ENCODE peak calls at places on chromosome 12, in six cellular contexts. One of them, this sample, is unnamed.

GRCh38 chr12:110262442-110263388 is 18.3 kb upstream of the ATP2A2 start:
- DNase-seq in HepG2: peak; percentile 84
- DNase-seq in K562: peak; percentile 13
- DNase-seq in GM12878: no peak
- DNase-seq in GM12891: no peak
- DNase-seq in H1: no peak
- DNase-seq in this sample: no peak

GRCh38 chr12:103161582-103161981 is 204.1 kb downstream of the ASCL1 start:
- DNase-seq in H1: no peak
- DNase-seq in K562: no peak
- DNase-seq in HepG2: no peak
- DNase-seq in GM12891: no peak
- DNase-seq in GM12878: no peak
- DNase-seq in this sample: no peak

GRCh38 chr12:48917857-48918537 is 7.3 kb downstream of the FKBP11 start:
- DNase-seq in H1: no peak
- DNase-seq in K562: no peak
- DNase-seq in GM12891: no peak
- DNase-seq in GM12878: no peak
- DNase-seq in HepG2: no peak
- DNase-seq in this sample: no peak

GRCh38 chr12:90287585-90287984 is 578.9 kb upstream of the ATP2B1 start:
- DNase-seq in GM12891: no peak
- DNase-seq in K562: no peak
- DNase-seq in GM12878: no peak
- DNase-seq in H1: no peak
- DNase-seq in HepG2: no peak
- DNase-seq in this sample: no peak

GRCh38 chr12:121579190-121579791 is 1.5 kb downstream of the KDM2B start:
- DNase-seq in GM12878: no peak
- DNase-seq in K562: peak; percentile 52
- DNase-seq in HepG2: no peak
- DNase-seq in GM12891: peak; percentile 52
- DNase-seq in H1: no peak
- DNase-seq in this sample: peak; percentile 56

GRCh38 chr12:34363050-34363673 is 340.9 kb downstream of the ALG10 start:
- DNase-seq in GM12878: no peak
- DNase-seq in GM12891: no peak
- DNase-seq in H1: no peak
- DNase-seq in K562: peak; percentile 87
- DNase-seq in HepG2: no peak
- DNase-seq in this sample: no peak

GRCh38 chr12:129606239-129606638 is 297.6 kb downstream of the TMEM132D start:
- DNase-seq in HepG2: no peak
- DNase-seq in K562: no peak
- DNase-seq in GM12878: no peak
- DNase-seq in GM12891: no peak
- DNase-seq in H1: no peak
- DNase-seq in this sample: no peak

GRCh38 chr12:101372431-101372830 is 35.1 kb downstream of the ARL1 start:
- DNase-seq in GM12891: no peak
- DNase-seq in GM12878: no peak
- DNase-seq in H1: no peak
- DNase-seq in K562: no peak
- DNase-seq in HepG2: no peak
- DNase-seq in this sample: no peak

GRCh38 chr12:87520968-87521367 is 508.2 kb downstream of the C12orf50 start:
- DNase-seq in K562: no peak
- DNase-seq in GM12878: no peak
- DNase-seq in HepG2: no peak
- DNase-seq in GM12891: no peak
- DNase-seq in H1: no peak
- DNase-seq in this sample: no peak

DNA sequence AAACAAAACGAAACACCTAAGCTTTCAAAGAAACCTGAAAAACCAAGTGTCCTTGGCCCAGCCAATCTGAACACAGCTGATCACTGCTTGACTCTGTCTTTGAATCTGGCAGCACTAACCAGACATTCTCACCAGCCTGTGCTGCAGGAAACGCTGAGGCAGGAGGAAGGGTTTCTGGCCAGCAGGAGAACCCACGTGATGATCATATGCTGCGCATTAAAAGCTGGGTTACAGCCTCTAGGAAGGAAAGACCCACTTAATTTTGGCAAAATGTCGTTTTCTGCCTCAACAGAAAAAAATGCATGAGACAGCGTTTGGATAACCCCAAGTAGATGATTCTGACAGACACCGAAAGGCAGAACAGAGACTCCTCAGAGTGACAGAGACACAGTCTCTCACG is 9.8 kb downstream of the APPL2 start:
- DNase-seq in K562: peak; percentile 11
- DNase-seq in HepG2: no peak
- DNase-seq in GM12878: no peak
- DNase-seq in GM12891: peak; percentile 24
- DNase-seq in H1: no peak
- DNase-seq in this sample: no peak
- TF ChIP-seq TAF1 in K562: no peak
- TF ChIP-seq TAF1 in HepG2: no peak
- TF ChIP-seq TAF1 in GM12878: no peak
- TF ChIP-seq TAF1 in GM12891: no peak
- TF ChIP-seq TAF1 in H1: no peak
- TF ChIP-seq TAF1 in this sample: no peak

GRCh38 chr12:27345376-27345775 is 12.7 kb downstream of the BMAL2 start:
- DNase-seq in GM12891: no peak
- DNase-seq in HepG2: no peak
- DNase-seq in K562: no peak
- DNase-seq in GM12878: no peak
- DNase-seq in H1: no peak
- DNase-seq in this sample: no peak

GRCh38 chr12:27344760-27345159 is 12.1 kb downstream of the BMAL2 start:
- DNase-seq in GM12891: no peak
- DNase-seq in K562: no peak
- DNase-seq in H1: no peak
- DNase-seq in HepG2: no peak
- DNase-seq in GM12878: no peak
- DNase-seq in this sample: no peak

GRCh38 chr12:27344246-27344645 is 11.6 kb downstream of the BMAL2 start:
- DNase-seq in H1: no peak
- DNase-seq in GM12878: no peak
- DNase-seq in HepG2: no peak
- DNase-seq in K562: no peak
- DNase-seq in GM12891: no peak
- DNase-seq in this sample: no peak

GRCh38 chr12:27342551-27342950 is 9.9 kb downstream of the BMAL2 start:
- DNase-seq in HepG2: no peak
- DNase-seq in K562: no peak
- DNase-seq in GM12891: no peak
- DNase-seq in H1: no peak
- DNase-seq in GM12878: no peak
- DNase-seq in this sample: no peak

DNA sequence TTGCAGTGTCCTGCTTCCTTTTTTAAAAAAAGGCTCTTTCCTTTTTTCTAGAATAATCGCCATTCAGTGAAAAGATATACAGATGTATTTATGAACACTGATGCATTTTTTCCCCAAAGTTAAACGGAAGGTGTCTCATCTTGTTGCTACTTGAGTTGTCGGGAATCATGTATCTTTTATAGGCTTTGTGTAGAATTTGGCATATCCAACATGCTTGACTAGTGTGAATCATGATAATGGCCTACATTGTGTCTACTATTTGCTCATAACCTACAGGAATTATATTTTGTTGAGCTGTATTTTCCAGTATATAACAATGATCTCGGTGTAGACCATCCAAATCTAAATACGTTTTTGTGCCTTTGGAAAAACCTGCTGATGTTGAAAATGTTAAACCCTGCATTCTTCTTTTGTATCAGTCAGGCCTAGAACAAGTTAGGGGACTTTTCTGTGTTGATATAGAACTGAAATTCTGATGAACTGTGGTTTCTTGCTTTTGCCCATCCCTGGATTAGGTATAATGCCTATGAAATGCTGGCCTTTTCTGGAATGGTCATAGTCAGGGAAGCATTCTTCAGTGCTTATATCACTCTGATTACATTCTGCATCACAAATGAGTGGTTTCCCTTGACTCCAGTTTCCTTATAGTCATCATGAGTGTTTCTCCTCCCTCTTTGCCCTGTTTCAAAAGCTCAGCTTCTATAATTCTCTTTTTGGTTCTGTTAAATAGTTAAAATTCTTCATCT is 10.8 kb downstream of the BMAL2 start:
- DNase-seq in GM12891: no peak
- DNase-seq in HepG2: no peak
- DNase-seq in GM12878: no peak
- DNase-seq in H1: no peak
- DNase-seq in K562: no peak
- DNase-seq in this sample: no peak
- TF ChIP-seq POLR2AphosphoS5 in GM12891: no peak
- TF ChIP-seq POLR2AphosphoS5 in HepG2: no peak
- TF ChIP-seq POLR2AphosphoS5 in GM12878: no peak
- TF ChIP-seq POLR2AphosphoS5 in H1: no peak
- TF ChIP-seq POLR2AphosphoS5 in K562: no peak
- TF ChIP-seq POLR2AphosphoS5 in this sample: no peak

GRCh38 chr12:9868271-9868815 is 811 bp downstream of the CLEC2B start:
- DNase-seq in GM12878: no peak
- DNase-seq in HepG2: no peak
- DNase-seq in H1: no peak
- DNase-seq in GM12891: no peak
- DNase-seq in K562: no peak
- DNase-seq in this sample: no peak

GRCh38 chr12:9867531-9867930 is 1.6 kb downstream of the CLEC2B start:
- DNase-seq in GM12891: no peak
- DNase-seq in GM12878: no peak
- DNase-seq in H1: no peak
- DNase-seq in K562: no peak
- DNase-seq in HepG2: no peak
- DNase-seq in this sample: no peak

GRCh38 chr12:9870311-9870866 is 1.2 kb upstream of the CLEC2B start:
- DNase-seq in GM12891: no peak
- DNase-seq in HepG2: no peak
- DNase-seq in GM12878: no peak
- DNase-seq in H1: no peak
- DNase-seq in K562: no peak
- DNase-seq in this sample: no peak

GRCh38 chr12:9868951-9869306 is 225 bp downstream of the CLEC2B start:
- DNase-seq in GM12878: no peak
- DNase-seq in H1: no peak
- DNase-seq in K562: no peak
- DNase-seq in HepG2: no peak
- DNase-seq in GM12891: no peak
- DNase-seq in this sample: no peak

DNA sequence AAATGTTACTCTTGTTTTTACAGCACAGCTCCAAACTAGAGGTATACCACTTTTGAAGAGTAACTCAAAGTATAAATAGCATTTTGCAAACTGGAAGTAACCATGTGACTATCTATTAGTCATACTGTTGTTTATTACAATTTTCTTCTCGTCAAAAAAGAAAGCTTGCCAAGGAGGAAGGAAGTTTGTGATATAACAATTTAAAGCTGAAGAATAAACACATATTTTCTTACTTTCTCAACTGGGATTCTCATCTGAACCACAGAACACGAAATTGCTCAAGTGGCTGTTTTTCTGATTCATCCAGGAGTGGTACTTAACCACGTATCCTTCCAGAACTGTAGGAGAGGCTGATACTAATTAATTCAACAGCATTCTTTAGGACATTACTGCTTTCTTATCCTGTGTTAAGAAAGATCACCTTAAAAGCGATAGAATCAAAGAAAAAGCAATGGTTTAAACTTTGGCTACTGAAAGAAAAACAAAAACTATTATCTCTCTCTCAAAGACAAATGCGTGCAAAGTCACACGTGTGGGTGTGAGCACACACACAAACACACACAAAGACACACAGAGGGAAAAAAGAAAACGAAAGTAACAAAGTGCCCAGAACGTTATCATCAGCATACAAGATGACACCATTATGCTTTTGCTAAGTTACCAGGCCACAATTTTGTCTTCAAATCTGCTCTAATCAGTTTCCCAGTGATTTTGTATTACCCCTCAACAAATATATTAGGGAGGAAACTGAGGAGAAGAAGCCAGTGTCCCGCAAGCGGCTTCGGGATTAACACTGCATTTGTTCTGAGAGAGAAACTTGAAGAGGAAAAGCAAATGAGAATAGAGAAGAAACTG is at the start of gene CLEC2B:
- DNase-seq in H1: no peak
- DNase-seq in GM12878: peak; percentile 40
- DNase-seq in GM12891: no peak
- DNase-seq in HepG2: no peak
- DNase-seq in K562: no peak
- DNase-seq in this sample: no peak
- TF ChIP-seq POLR2A in H1: no peak
- TF ChIP-seq POLR2A in GM12878: no peak
- TF ChIP-seq POLR2A in GM12891: no peak
- TF ChIP-seq POLR2A in HepG2: no peak
- TF ChIP-seq POLR2A in K562: no peak
- TF ChIP-seq POLR2A in this sample: no peak

GRCh38 chr12:3882396-3882795 is 9.2 kb upstream of the PARP11 start:
- DNase-seq in H1: no peak
- DNase-seq in GM12878: no peak
- DNase-seq in GM12891: no peak
- DNase-seq in HepG2: no peak
- DNase-seq in K562: no peak
- DNase-seq in this sample: no peak

GRCh38 chr12:3885179-3886094 is 12.2 kb upstream of the PARP11 start:
- DNase-seq in GM12891: no peak
- DNase-seq in GM12878: no peak
- DNase-seq in K562: no peak
- DNase-seq in H1: no peak
- DNase-seq in HepG2: peak; percentile 36
- DNase-seq in this sample: no peak

GRCh38 chr12:3884671-3885070 is 11.5 kb upstream of the PARP11 start:
- DNase-seq in K562: no peak
- DNase-seq in H1: no peak
- DNase-seq in HepG2: no peak
- DNase-seq in GM12878: no peak
- DNase-seq in GM12891: no peak
- DNase-seq in this sample: no peak

GRCh38 chr12:3881208-3881980 is 8.2 kb upstream of the PARP11 start:
- DNase-seq in HepG2: no peak
- DNase-seq in K562: no peak
- DNase-seq in GM12878: no peak
- DNase-seq in H1: no peak
- DNase-seq in GM12891: no peak
- DNase-seq in this sample: no peak

DNA sequence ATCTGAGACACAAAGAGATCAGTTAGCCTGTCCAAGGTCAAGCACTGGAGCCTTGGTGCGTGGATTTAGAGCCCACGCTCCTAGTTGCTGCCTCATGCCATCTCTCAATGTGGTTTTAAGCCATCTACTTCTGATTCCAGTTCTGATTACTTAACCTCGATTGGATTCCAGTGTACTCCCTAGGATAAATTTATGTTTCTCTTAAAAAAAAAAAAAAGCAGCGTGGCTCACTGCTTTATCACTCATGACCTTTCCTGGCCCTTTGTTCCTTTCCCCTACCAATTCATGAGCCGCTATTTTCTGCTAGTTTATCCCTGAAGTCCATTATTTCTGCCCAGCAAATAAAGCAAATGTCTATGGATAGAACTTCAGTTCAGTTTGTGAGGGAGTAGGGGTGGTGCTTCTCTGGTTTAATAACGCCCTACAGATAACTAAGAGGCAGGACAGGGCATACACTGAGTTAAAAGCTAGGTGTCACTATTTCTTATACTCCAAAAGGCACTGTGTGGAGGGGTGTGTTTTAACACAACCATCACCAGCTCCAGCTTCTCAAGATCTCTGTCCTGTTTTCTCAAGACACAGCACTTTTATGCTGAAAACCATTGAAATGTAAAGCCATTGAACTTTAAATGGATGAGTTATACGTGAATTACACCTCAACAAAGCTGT is 9.8 kb upstream of the PARP11 start:
- DNase-seq in GM12891: no peak
- DNase-seq in H1: no peak
- DNase-seq in HepG2: peak; percentile 29
- DNase-seq in GM12878: no peak
- DNase-seq in K562: peak; percentile 10
- DNase-seq in this sample: no peak
- TF ChIP-seq TAF1 in GM12891: no peak
- TF ChIP-seq TAF1 in H1: no peak
- TF ChIP-seq TAF1 in HepG2: no peak
- TF ChIP-seq TAF1 in GM12878: no peak
- TF ChIP-seq TAF1 in K562: no peak
- TF ChIP-seq TAF1 in this sample: no peak

This sample was measured in GM12892.